ENCODE peak calls at places on chromosomes 5 and 9, in five cellular contexts. One of them, this sample, is unnamed. For H3K27me3, the result is how much of the 10 kb centered on the place peaks cover.

GRCh38 chr5:531101-531748 is 7.0 kb upstream of the SLC9A3 start:
- DNase-seq in HAP-1: no peak
- DNase-seq in heart left ventricle: no peak
- DNase-seq in adrenal gland: no peak
- DNase-seq in cardiac muscle cell: no peak
- DNase-seq in this sample: peak

GRCh38 chr5:116629168-116629567 is 54.5 kb upstream of the SEMA6A start:
- DNase-seq in HAP-1: no peak
- DNase-seq in heart left ventricle: no peak
- DNase-seq in adrenal gland: no peak
- DNase-seq in cardiac muscle cell: no peak
- DNase-seq in this sample: no peak

GRCh38 chr9:132068604-132069003 is 11.1 kb downstream of the MED27 start:
- DNase-seq in HAP-1: no peak
- DNase-seq in heart left ventricle: no peak
- DNase-seq in adrenal gland: no peak
- DNase-seq in cardiac muscle cell: no peak
- DNase-seq in this sample: no peak

GRCh38 chr9:98886691-98887229 is 56.9 kb upstream of the COL15A1 start:
- DNase-seq in HAP-1: peak
- DNase-seq in heart left ventricle: peak
- DNase-seq in adrenal gland: peak
- DNase-seq in cardiac muscle cell: peak
- DNase-seq in this sample: no peak

GRCh38 chr5:54296386-54296785 is 14.0 kb downstream of the ARL15 start:
- DNase-seq in HAP-1: no peak
- DNase-seq in heart left ventricle: no peak
- DNase-seq in adrenal gland: no peak
- DNase-seq in cardiac muscle cell: no peak
- DNase-seq in this sample: no peak

GRCh38 chr5:140205216-140205615 is 30.2 kb downstream of the CYSTM1 start:
- DNase-seq in HAP-1: no peak
- DNase-seq in heart left ventricle: no peak
- DNase-seq in adrenal gland: peak
- DNase-seq in cardiac muscle cell: peak
- DNase-seq in this sample: no peak

GRCh38 chr5:148565148-148565547 is 89.2 kb downstream of the HTR4 start:
- DNase-seq in HAP-1: no peak
- DNase-seq in heart left ventricle: no peak
- DNase-seq in adrenal gland: no peak
- DNase-seq in cardiac muscle cell: no peak
- DNase-seq in this sample: no peak

GRCh38 chr9:84711936-84712335 is 42.4 kb downstream of the NTRK2 start:
- DNase-seq in HAP-1: no peak
- DNase-seq in heart left ventricle: no peak
- DNase-seq in adrenal gland: peak
- DNase-seq in cardiac muscle cell: peak
- DNase-seq in this sample: no peak

GRCh38 chr9:119026120-119026519 is 343.1 kb downstream of the BRINP1 start:
- DNase-seq in HAP-1: no peak
- DNase-seq in heart left ventricle: peak
- DNase-seq in adrenal gland: no peak
- DNase-seq in cardiac muscle cell: no peak
- DNase-seq in this sample: no peak

GRCh38 chr9:18371621-18372020 is 102.3 kb upstream of the ADAMTSL1 start:
- DNase-seq in HAP-1: no peak
- DNase-seq in heart left ventricle: no peak
- DNase-seq in adrenal gland: no peak
- DNase-seq in cardiac muscle cell: no peak
- DNase-seq in this sample: no peak

GRCh38 chr5:175836741-175837729 is 34.3 kb upstream of the CPLX2 start:
- DNase-seq in HAP-1: peak
- DNase-seq in heart left ventricle: no peak
- DNase-seq in adrenal gland: no peak
- DNase-seq in cardiac muscle cell: no peak
- DNase-seq in this sample: no peak

GRCh38 chr5:14293279-14293678 is 150.1 kb downstream of the TRIO start:
- DNase-seq in HAP-1: no peak
- DNase-seq in heart left ventricle: no peak
- DNase-seq in adrenal gland: no peak
- DNase-seq in cardiac muscle cell: no peak
- DNase-seq in this sample: no peak

GRCh38 chr9:136625101-136626065 is 37.3 kb upstream of the EGFL7 start:
- DNase-seq in HAP-1: no peak
- DNase-seq in heart left ventricle: peak
- DNase-seq in adrenal gland: peak
- DNase-seq in cardiac muscle cell: peak
- DNase-seq in this sample: peak

GRCh38 chr5:145678255-145678654 is 156.9 kb downstream of the PRELID2 start:
- DNase-seq in HAP-1: no peak
- DNase-seq in heart left ventricle: no peak
- DNase-seq in adrenal gland: no peak
- DNase-seq in cardiac muscle cell: no peak
- DNase-seq in this sample: no peak

GRCh38 chr5:13994606-13995336 is 50.3 kb upstream of the DNAH5 start:
- DNase-seq in HAP-1: no peak
- DNase-seq in heart left ventricle: no peak
- DNase-seq in adrenal gland: no peak
- DNase-seq in cardiac muscle cell: no peak
- DNase-seq in this sample: no peak

GRCh38 chr9:112338561-112338960 is 5.1 kb upstream of the PTBP3 start:
- DNase-seq in HAP-1: no peak
- DNase-seq in heart left ventricle: no peak
- DNase-seq in adrenal gland: peak
- DNase-seq in cardiac muscle cell: no peak
- DNase-seq in this sample: no peak

GRCh38 chr5:63894690-63895089 is 67.6 kb downstream of the HTR1A start:
- DNase-seq in HAP-1: no peak
- DNase-seq in heart left ventricle: no peak
- DNase-seq in adrenal gland: no peak
- DNase-seq in cardiac muscle cell: no peak
- DNase-seq in this sample: no peak

GRCh38 chr5:159451197-159452052 is 121.1 kb upstream of the IL12B start:
- DNase-seq in HAP-1: no peak
- DNase-seq in heart left ventricle: peak
- DNase-seq in adrenal gland: peak
- DNase-seq in cardiac muscle cell: peak
- DNase-seq in this sample: no peak

GRCh38 chr5:110371725-110372041 is 354.8 kb downstream of the TMEM232 start:
- DNase-seq in HAP-1: no peak
- DNase-seq in heart left ventricle: no peak
- DNase-seq in adrenal gland: no peak
- DNase-seq in cardiac muscle cell: no peak
- DNase-seq in this sample: no peak

GRCh38 chr9:98410185-98410697 is 154.8 kb upstream of the TBC1D2 start:
- DNase-seq in HAP-1: no peak
- DNase-seq in heart left ventricle: peak
- DNase-seq in adrenal gland: peak
- DNase-seq in cardiac muscle cell: peak
- DNase-seq in this sample: no peak

GRCh38 chr5:111892949-111893348 is 136.0 kb upstream of the NREP start:
- DNase-seq in HAP-1: no peak
- DNase-seq in heart left ventricle: no peak
- DNase-seq in adrenal gland: no peak
- DNase-seq in cardiac muscle cell: peak
- DNase-seq in this sample: no peak

GRCh38 chr9:80516678-80517077 is 944.9 kb downstream of the TLE4 start:
- DNase-seq in HAP-1: no peak
- DNase-seq in heart left ventricle: no peak
- DNase-seq in adrenal gland: no peak
- DNase-seq in cardiac muscle cell: no peak
- DNase-seq in this sample: no peak

GRCh38 chr5:172837640-172838039 is 3.6 kb downstream of the ERGIC1 start:
- DNase-seq in HAP-1: no peak
- DNase-seq in heart left ventricle: no peak
- DNase-seq in adrenal gland: peak
- DNase-seq in cardiac muscle cell: no peak
- DNase-seq in this sample: peak

GRCh38 chr9:137467161-137467581 is 8.0 kb upstream of the NSMF start:
- DNase-seq in HAP-1: no peak
- DNase-seq in heart left ventricle: no peak
- DNase-seq in adrenal gland: no peak
- DNase-seq in cardiac muscle cell: no peak
- DNase-seq in this sample: no peak

GRCh38 chr5:118968406-118968911 is 19.9 kb downstream of the DTWD2 start:
- DNase-seq in HAP-1: no peak
- DNase-seq in heart left ventricle: no peak
- DNase-seq in adrenal gland: no peak
- DNase-seq in cardiac muscle cell: no peak
- DNase-seq in this sample: no peak

GRCh38 chr5:132772291-132773070 is 4.6 kb downstream of the SEPTIN8 start:
- DNase-seq in HAP-1: no peak
- DNase-seq in heart left ventricle: no peak
- DNase-seq in adrenal gland: no peak
- DNase-seq in cardiac muscle cell: peak
- DNase-seq in this sample: no peak
- H3K27me3 ChIP-seq in HAP-1: under half
- H3K27me3 ChIP-seq in heart left ventricle: under half
- H3K27me3 ChIP-seq in adrenal gland: under half
- H3K27me3 ChIP-seq in cardiac muscle cell: under half
- H3K27me3 ChIP-seq in this sample: under half

GRCh38 chr5:150618588-150619281 is 21.7 kb upstream of the SYNPO start:
- DNase-seq in HAP-1: no peak
- DNase-seq in heart left ventricle: peak
- DNase-seq in adrenal gland: peak
- DNase-seq in cardiac muscle cell: peak
- DNase-seq in this sample: no peak
- H3K4me3 ChIP-seq in HAP-1: no peak
- H3K4me3 ChIP-seq in heart left ventricle: no peak
- H3K4me3 ChIP-seq in adrenal gland: no peak
- H3K4me3 ChIP-seq in cardiac muscle cell: no peak
- H3K4me3 ChIP-seq in this sample: no peak

DNA sequence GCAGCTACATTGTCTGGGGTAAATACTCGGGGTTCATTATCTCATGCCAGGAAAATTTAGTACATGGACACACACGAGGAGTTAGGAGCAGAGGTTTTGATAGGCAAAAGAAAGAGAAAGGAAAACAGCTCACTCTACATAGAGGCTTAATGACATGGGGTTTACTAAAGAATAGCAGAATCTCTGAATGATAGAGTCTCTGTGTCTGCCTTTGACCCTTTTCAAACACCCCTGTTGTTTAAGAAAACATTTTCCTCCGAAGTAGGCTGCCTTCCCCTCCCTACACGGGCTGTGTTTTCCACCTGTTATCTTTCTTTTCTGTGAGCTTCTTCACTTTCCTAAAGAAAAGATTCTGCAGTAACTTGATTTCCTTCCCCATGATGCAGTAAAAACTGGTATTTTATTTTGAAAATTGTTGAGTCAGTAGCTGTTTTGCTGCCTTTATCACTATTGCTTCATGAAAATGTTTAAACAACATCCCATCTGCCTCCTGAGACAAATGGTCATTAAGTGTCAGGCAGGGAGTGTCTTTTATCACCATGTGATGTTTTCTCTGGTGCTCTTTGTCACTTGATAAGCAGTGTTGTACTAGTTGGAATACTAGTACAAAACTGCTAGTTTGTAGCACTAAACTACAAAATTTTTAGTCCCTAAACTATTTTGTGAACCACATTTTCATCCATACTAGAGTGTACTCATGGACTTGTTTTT is 76.6 kb downstream of the PPIC start:
- DNase-seq in HAP-1: no peak
- DNase-seq in heart left ventricle: no peak
- DNase-seq in adrenal gland: no peak
- DNase-seq in cardiac muscle cell: no peak
- DNase-seq in this sample: no peak
- H3K27me3 ChIP-seq in HAP-1: under half
- H3K27me3 ChIP-seq in heart left ventricle: under half
- H3K27me3 ChIP-seq in adrenal gland: under half
- H3K27me3 ChIP-seq in cardiac muscle cell: under half
- H3K27me3 ChIP-seq in this sample: under half

GRCh38 chr9:126618200-126618589 is 4.5 kb downstream of the LMX1B start:
- DNase-seq in HAP-1: no peak
- DNase-seq in heart left ventricle: no peak
- DNase-seq in adrenal gland: no peak
- DNase-seq in cardiac muscle cell: no peak
- DNase-seq in this sample: no peak

GRCh38 chr9:126618590-126619335 is 5.0 kb downstream of the LMX1B start:
- DNase-seq in HAP-1: no peak
- DNase-seq in heart left ventricle: no peak
- DNase-seq in adrenal gland: no peak
- DNase-seq in cardiac muscle cell: no peak
- DNase-seq in this sample: no peak

GRCh38 chr9:126620478-126620877 is 6.8 kb downstream of the LMX1B start:
- DNase-seq in HAP-1: no peak
- DNase-seq in heart left ventricle: no peak
- DNase-seq in adrenal gland: no peak
- DNase-seq in cardiac muscle cell: no peak
- DNase-seq in this sample: no peak

GRCh38 chr9:126617740-126618133 is 4.0 kb downstream of the LMX1B start:
- DNase-seq in HAP-1: no peak
- DNase-seq in heart left ventricle: no peak
- DNase-seq in adrenal gland: no peak
- DNase-seq in cardiac muscle cell: no peak
- DNase-seq in this sample: no peak

GRCh38 chr9:126619336-126619919 is 5.7 kb downstream of the LMX1B start:
- DNase-seq in HAP-1: no peak
- DNase-seq in heart left ventricle: no peak
- DNase-seq in adrenal gland: no peak
- DNase-seq in cardiac muscle cell: no peak
- DNase-seq in this sample: no peak
- H3K4me3 ChIP-seq in HAP-1: no peak
- H3K4me3 ChIP-seq in heart left ventricle: no peak
- H3K4me3 ChIP-seq in adrenal gland: no peak
- H3K4me3 ChIP-seq in cardiac muscle cell: no peak
- H3K4me3 ChIP-seq in this sample: no peak

GRCh38 chr5:73433272-73433981 is 15.2 kb downstream of the FOXD1 start:
- DNase-seq in HAP-1: no peak
- DNase-seq in heart left ventricle: no peak
- DNase-seq in adrenal gland: no peak
- DNase-seq in cardiac muscle cell: no peak
- DNase-seq in this sample: no peak
- H3K27me3 ChIP-seq in HAP-1: under half
- H3K27me3 ChIP-seq in heart left ventricle: half or more
- H3K27me3 ChIP-seq in adrenal gland: under half
- H3K27me3 ChIP-seq in cardiac muscle cell: half or more
- H3K27me3 ChIP-seq in this sample: half or more

DNA sequence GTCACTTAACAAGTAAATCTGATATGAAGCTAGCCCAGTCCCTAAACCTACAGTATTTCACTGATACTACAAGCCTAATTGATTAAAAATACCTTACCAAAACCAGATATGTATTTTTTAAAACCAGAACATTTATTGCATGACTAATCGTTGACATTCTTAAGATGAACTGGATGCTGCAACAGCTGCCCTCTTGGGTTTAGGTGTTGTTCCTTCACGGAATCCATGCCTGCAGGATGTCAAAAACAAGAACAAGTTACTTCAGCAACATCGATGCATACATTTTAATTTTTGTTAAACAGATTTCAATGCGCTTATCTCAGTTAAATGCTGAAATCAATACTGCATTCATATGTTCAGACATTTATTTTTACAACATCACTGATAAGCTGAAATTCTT is 2.7 kb downstream of the RPL37 start:
- DNase-seq in HAP-1: no peak
- DNase-seq in heart left ventricle: no peak
- DNase-seq in adrenal gland: no peak
- DNase-seq in cardiac muscle cell: no peak
- DNase-seq in this sample: no peak
- H3K4me3 ChIP-seq in HAP-1: no peak
- H3K4me3 ChIP-seq in heart left ventricle: no peak
- H3K4me3 ChIP-seq in adrenal gland: no peak
- H3K4me3 ChIP-seq in cardiac muscle cell: no peak
- H3K4me3 ChIP-seq in this sample: no peak

This sample was measured in lower lobe of right lung.